ENCODE peak calls at places on chromosomes 2 and 18, in five cellular contexts. C, Q, P, H and A are unnamed samples.
A peak's percentile ranks its signal among the peaks of the same experiment; 100 is the strongest.

GRCh38 chr2:148675708-148676107 is 31.2 kb downstream of the EPC2 start:
- DNase-seq in P (no peak), Q (no peak), C (no peak), H (no peak), A (no peak)

GRCh38 chr18:3333721-3334386 is 71.9 kb downstream of the MYL12B start:
- DNase-seq in H (no peak), P (no peak), Q (no peak), C (no peak), A (no peak)

GRCh38 chr18:21809725-21810124 is 69.1 kb downstream of the MIB1 start:
- DNase-seq in C (no peak), H (no peak), Q (no peak), P (no peak), A (no peak)

GRCh38 chr2:230793573-230794359 is 71.0 kb upstream of the ITM2C start:
- DNase-seq in Q (no peak), C (no peak), P (no peak), H (peak; percentile 99), A (peak; percentile 62)

GRCh38 chr2:20673686-20674308 is 6.9 kb downstream of the GDF7 start:
- DNase-seq in P (no peak), Q (no peak), C (no peak), H (no peak), A (no peak)

GRCh38 chr18:22687892-22688680 is 245.0 kb upstream of the RBBP8 start:
- DNase-seq in C (no peak), H (no peak), P (no peak), Q (no peak), A (no peak)

GRCh38 chr18:23971656-23972230 is 42.8 kb upstream of the TTC39C start:
- DNase-seq in C (no peak), Q (no peak), P (no peak), H (no peak), A (no peak)

GRCh38 chr2:100919316-100919715 is 82.8 kb upstream of the RPL31 start:
- DNase-seq in C (no peak), P (no peak), H (no peak), Q (no peak), A (no peak)

GRCh38 chr2:96146151-96146880 is 1.1 kb upstream of the DUSP2 start:
- DNase-seq in Q (no peak), P (no peak), C (no peak), H (no peak), A (peak; percentile 65)

GRCh38 chr2:106876699-106877098 is 9.3 kb downstream of the ST6GAL2 start:
- DNase-seq in Q (no peak), C (no peak), H (no peak), P (no peak), A (no peak)

GRCh38 chr2:7881038-7881437 is 800.8 kb upstream of the ID2 start:
- DNase-seq in P (no peak), Q (no peak), C (no peak), H (no peak), A (no peak)

GRCh38 chr2:138787053-138787666 is 7.0 kb upstream of the NXPH2 start:
- DNase-seq in C (peak; percentile 48), P (peak; percentile 54), H (peak; percentile 59), Q (no peak), A (no peak)

GRCh38 chr2:189179607-189179979 is at the start of gene COL5A2:
- DNase-seq in P (peak; percentile 69), C (peak; percentile 52), Q (peak; percentile 58), H (peak; percentile 95), A (no peak)

GRCh38 chr18:49459404-49460171 is 857 bp downstream of the DYM start:
- DNase-seq in P (no peak), H (peak; percentile 40), C (no peak), Q (no peak), A (no peak)

GRCh38 chr18:11178951-11179549 is 29.7 kb upstream of the PIEZO2 start:
- DNase-seq in H (peak; percentile 22), Q (no peak), P (no peak), C (no peak), A (no peak)

GRCh38 chr2:100274076-100274475 is 48.2 kb downstream of the LONRF2 start:
- DNase-seq in H (no peak), C (no peak), Q (no peak), P (no peak), A (no peak)

GRCh38 chr18:50009772-50010171 is 185.2 kb downstream of the MYO5B start:
- DNase-seq in C (peak; percentile 62), P (peak; percentile 55), Q (no peak), H (peak; percentile 45), A (peak; percentile 16)

GRCh38 chr2:122663737-122664136 is 908.3 kb downstream of the TSN start:
- DNase-seq in Q (no peak), P (no peak), C (no peak), H (no peak), A (no peak)

GRCh38 chr2:37582911-37583310 is 88.5 kb downstream of the CDC42EP3 start:
- DNase-seq in C (no peak), Q (no peak), H (no peak), P (no peak), A (no peak)

GRCh38 chr2:218781691-218782528 is at the start of gene CYP27A1:
- DNase-seq in Q (peak; percentile 56), H (peak; percentile 16), P (peak; percentile 75), C (peak; percentile 38), A (no peak)

GRCh38 chr2:106097370-106098000 is 96.6 kb downstream of the UXS1 start:
- DNase-seq in Q (no peak), H (no peak), C (no peak), P (peak; percentile 72), A (no peak)

GRCh38 chr2:127624321-127625145 is 21.4 kb upstream of the GPR17 start:
- DNase-seq in Q (no peak), P (no peak), H (no peak), C (no peak), A (no peak)

GRCh38 chr18:77004555-77005380 is 127.8 kb downstream of the MBP start:
- DNase-seq in C (no peak), H (no peak), Q (no peak), P (no peak), A (no peak)

GRCh38 chr18:53553030-53553429 is 671.4 kb downstream of the MBD2 start:
- DNase-seq in P (no peak), C (no peak), Q (no peak), H (no peak), A (no peak)

GRCh38 chr2:38438133-38438532 is 61.1 kb upstream of the ATL2 start:
- DNase-seq in Q (no peak), P (no peak), H (no peak), C (no peak), A (no peak)

GRCh38 chr18:5710235-5710634 is 166.4 kb upstream of the EPB41L3 start:
- DNase-seq in C (no peak), Q (no peak), H (no peak), P (no peak), A (no peak)

GRCh38 chr18:22167471-22168151 is 1.8 kb upstream of the GATA6 start:
- DNase-seq in H (peak; percentile 68), C (peak; percentile 43), Q (peak; percentile 59), P (peak; percentile 68), A (no peak)

GRCh38 chr2:176269319-176270099 is at the start of gene MTX2:
- DNase-seq in P (peak; percentile 91), Q (peak; percentile 85), H (peak; percentile 69), C (peak; percentile 72), A (peak; percentile 63)
- TF ChIP-seq CTCF in P (peak; percentile 3), Q (no peak), H (no peak), C (no peak), A (no peak)

GRCh38 chr2:232435375-232435648 is 20.6 kb upstream of the ALPI start:
- DNase-seq in P (no peak), C (no peak), H (no peak), Q (no peak), A (no peak)

GRCh38 chr2:232438051-232438450 is 17.9 kb upstream of the ALPI start:
- DNase-seq in H (no peak), C (no peak), P (no peak), Q (no peak), A (no peak)

GRCh38 chr2:232437130-232437620 is 18.8 kb upstream of the ALPI start:
- DNase-seq in C (no peak), Q (no peak), P (no peak), H (no peak), A (no peak)

GRCh38 chr2:232435805-232436204 is 20.1 kb upstream of the ALPI start:
- DNase-seq in H (no peak), Q (no peak), C (no peak), P (no peak), A (no peak)

DNA sequence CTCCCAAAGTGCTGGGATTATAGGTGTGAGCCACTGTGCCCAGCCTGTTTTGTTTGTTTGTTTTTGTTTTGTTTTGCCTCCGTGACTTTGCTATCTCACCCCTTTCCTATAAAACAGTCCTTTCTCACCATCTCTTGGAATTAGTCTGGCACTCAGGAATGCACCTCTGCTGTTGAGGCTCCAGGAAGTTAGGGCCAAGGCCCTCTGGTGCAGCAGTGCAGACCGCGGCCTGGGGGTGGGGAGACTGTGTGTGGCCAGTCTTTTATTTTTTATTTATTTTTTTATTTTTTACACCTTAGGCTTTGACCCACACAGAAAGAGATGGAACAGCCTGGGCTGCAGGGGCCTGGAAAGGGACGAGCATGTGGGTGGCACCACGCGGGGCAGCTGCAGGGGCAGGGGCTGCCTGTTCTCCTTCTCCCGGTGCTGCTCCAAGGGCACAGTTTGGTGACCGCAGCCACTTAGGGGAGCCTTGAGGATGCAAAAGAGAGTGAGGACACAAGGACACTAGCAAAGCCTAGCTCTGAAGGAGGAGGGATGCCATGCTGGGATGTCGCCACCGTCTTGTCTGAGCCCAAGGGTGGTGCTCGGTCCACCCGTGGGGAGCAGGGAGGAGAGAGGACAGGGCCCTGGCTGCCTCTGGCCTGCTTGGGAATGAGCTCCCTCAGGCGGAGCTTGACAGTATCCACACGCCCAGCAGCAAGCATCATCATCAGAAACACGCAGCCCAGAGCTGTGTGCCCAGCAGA is 19.4 kb upstream of the ALPI start:
- DNase-seq in Q (no peak), C (no peak), H (no peak), P (no peak), A (no peak)
- TF ChIP-seq CTCF in Q (no peak), C (no peak), H (no peak), P (no peak), A (no peak)

GRCh38 chr2:157302492-157303099 is 23.0 kb downstream of the ERMN start:
- DNase-seq in H (peak; percentile 73), P (peak; percentile 80), Q (no peak), C (peak; percentile 27), A (no peak)

GRCh38 chr2:157305713-157306110 is 19.9 kb downstream of the ERMN start:
- DNase-seq in P (no peak), Q (no peak), C (no peak), H (peak; percentile 35), A (no peak)

GRCh38 chr2:157303612-157304011 is 22.0 kb downstream of the ERMN start:
- DNase-seq in P (no peak), H (no peak), Q (no peak), C (no peak), A (no peak)

GRCh38 chr2:157304811-157305712 is 20.6 kb downstream of the ERMN start:
- DNase-seq in H (peak; percentile 68), Q (no peak), C (peak; percentile 9), P (no peak), A (no peak)

DNA sequence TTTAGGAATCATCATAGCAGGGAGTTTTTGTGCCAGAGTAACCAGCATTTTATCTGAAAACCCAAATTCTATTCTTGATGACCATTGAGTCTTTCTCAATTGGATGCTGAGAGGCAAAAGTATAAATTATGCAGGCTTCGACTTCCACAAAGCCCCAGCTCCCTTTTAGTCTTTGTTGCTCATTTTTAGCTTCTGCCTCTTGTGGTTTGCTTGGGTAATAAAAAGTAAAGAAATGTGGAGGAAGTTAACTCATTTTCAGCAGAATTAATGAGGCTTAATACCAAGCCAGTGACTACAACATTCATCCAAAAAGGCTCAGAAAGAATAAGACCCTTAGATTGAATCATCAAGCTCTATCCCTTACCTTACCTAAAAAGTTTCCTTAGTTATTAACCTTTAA is 18.6 kb downstream of the ERMN start:
- DNase-seq in Q (no peak), H (no peak), C (no peak), P (no peak), A (no peak)
- TF ChIP-seq CTCF in Q (peak; percentile 57), H (no peak), C (peak; percentile 32), P (peak; percentile 21), A (no peak)

GRCh38 chr2:241701155-241701404 is 759 bp upstream of the ING5 start:
- DNase-seq in P (no peak), Q (no peak), C (no peak), H (peak; percentile 66), A (no peak)
- TF ChIP-seq CTCF in P (peak; percentile 37), Q (no peak), C (no peak), H (peak; percentile 39), A (no peak)